ENCODE peak calls at places on chromosomes 2 and 18, in six cellular contexts. M, K, Z, O, S and A are unnamed samples.

GRCh38 chr2:231188506-231189170 is 9.8 kb upstream of the ARMC9 start:
- DNase-seq in M (no peak), K (no peak), Z (no peak), O (no peak), S (no peak), A (no peak)

GRCh38 chr2:132581917-132582316 is 88.1 kb downstream of the LYPD1 start:
- DNase-seq in M (no peak), K (no peak), Z (peak), O (no peak), S (no peak), A (no peak)

GRCh38 chr2:70443078-70443465 is 110.6 kb downstream of the TGFA start:
- DNase-seq in M (no peak), K (no peak), Z (no peak), O (no peak), S (no peak), A (no peak)

GRCh38 chr2:74924463-74925265 is 33.8 kb upstream of the POLE4 start:
- DNase-seq in M (no peak), K (no peak), Z (no peak), O (no peak), S (no peak), A (no peak)

GRCh38 chr2:132974477-132975050 is 304.6 kb upstream of the LYPD1 start:
- DNase-seq in M (no peak), K (no peak), Z (no peak), O (no peak), S (no peak), A (peak)

GRCh38 chr2:207338220-207338607 is 172.5 kb upstream of the KLF7 start:
- DNase-seq in M (no peak), K (no peak), Z (no peak), O (no peak), S (no peak), A (no peak)

GRCh38 chr2:5616019-5616418 is 76.2 kb upstream of the SOX11 start:
- DNase-seq in M (no peak), K (no peak), Z (no peak), O (no peak), S (no peak), A (no peak)

GRCh38 chr2:174749793-174750192 is 14.5 kb downstream of the CHRNA1 start:
- DNase-seq in M (no peak), K (no peak), Z (no peak), O (no peak), S (no peak), A (no peak)

GRCh38 chr2:112724611-112725525 is 4.0 kb downstream of the NT5DC4 start:
- DNase-seq in M (peak), K (peak), Z (no peak), O (no peak), S (no peak), A (no peak)

GRCh38 chr2:188628989-188629889 is 337.6 kb downstream of the GULP1 start:
- DNase-seq in M (no peak), K (no peak), Z (no peak), O (peak), S (no peak), A (peak)

GRCh38 chr2:209472386-209472832 is 48.6 kb downstream of the MAP2 start:
- DNase-seq in M (no peak), K (no peak), Z (no peak), O (peak), S (no peak), A (peak)

GRCh38 chr18:13809521-13810252 is 14.3 kb upstream of the MC5R start:
- DNase-seq in M (no peak), K (no peak), Z (no peak), O (no peak), S (no peak), A (no peak)

GRCh38 chr2:20254731-20255130 is 29.8 kb upstream of the SDC1 start:
- DNase-seq in M (no peak), K (no peak), Z (no peak), O (no peak), S (no peak), A (no peak)

GRCh38 chr2:223759569-223760430 is 77.6 kb downstream of the AP1S3 start:
- DNase-seq in M (no peak), K (no peak), Z (no peak), O (no peak), S (no peak), A (peak)